ENCODE peak calls at places on chromosomes 6 and 20, in five cellular contexts. One of them, this sample, is unnamed.

GRCh38 chr6:123091896-123092271 is 95.8 kb downstream of the CLVS2 start:
- DNase-seq in Peyer's patch: no peak
- DNase-seq in right atrium auricular region: no peak
- DNase-seq in heart left ventricle: no peak
- DNase-seq in tibial artery: no peak
- DNase-seq in this sample: no peak

GRCh38 chr20:9099372-9099771 is 30.5 kb downstream of the PLCB4 start:
- DNase-seq in Peyer's patch: no peak
- DNase-seq in right atrium auricular region: no peak
- DNase-seq in heart left ventricle: no peak
- DNase-seq in tibial artery: no peak
- DNase-seq in this sample: no peak

GRCh38 chr20:46025376-46025783 is 3.6 kb upstream of the SLC12A5 start:
- DNase-seq in Peyer's patch: no peak
- DNase-seq in right atrium auricular region: no peak
- DNase-seq in heart left ventricle: no peak
- DNase-seq in tibial artery: no peak
- DNase-seq in this sample: no peak

GRCh38 chr20:52313335-52313963 is 121.9 kb upstream of the ZFP64 start:
- DNase-seq in Peyer's patch: no peak
- DNase-seq in right atrium auricular region: no peak
- DNase-seq in heart left ventricle: no peak
- DNase-seq in tibial artery: no peak
- DNase-seq in this sample: peak; percentile 19

GRCh38 chr20:34299925-34300806 is 3.0 kb downstream of the AHCY start:
- DNase-seq in Peyer's patch: no peak
- DNase-seq in right atrium auricular region: no peak
- DNase-seq in heart left ventricle: no peak
- DNase-seq in tibial artery: no peak
- DNase-seq in this sample: no peak

GRCh38 chr20:13554706-13555105 is 84.0 kb downstream of the TASP1 start:
- DNase-seq in Peyer's patch: no peak
- DNase-seq in right atrium auricular region: no peak
- DNase-seq in heart left ventricle: no peak
- DNase-seq in tibial artery: no peak
- DNase-seq in this sample: no peak

GRCh38 chr6:157941101-157941863 is 40.4 kb upstream of the SYNJ2 start:
- DNase-seq in Peyer's patch: no peak
- DNase-seq in right atrium auricular region: no peak
- DNase-seq in heart left ventricle: no peak
- DNase-seq in tibial artery: no peak
- DNase-seq in this sample: no peak

GRCh38 chr20:49660912-49661311 is 52.8 kb downstream of the B4GALT5 start:
- DNase-seq in Peyer's patch: no peak
- DNase-seq in right atrium auricular region: no peak
- DNase-seq in heart left ventricle: no peak
- DNase-seq in tibial artery: no peak
- DNase-seq in this sample: no peak

GRCh38 chr6:140979642-140980091 is 1153.1 kb upstream of the GJE1 start:
- DNase-seq in Peyer's patch: no peak
- DNase-seq in right atrium auricular region: peak; percentile 60
- DNase-seq in heart left ventricle: peak; percentile 35
- DNase-seq in tibial artery: peak; percentile 65
- DNase-seq in this sample: peak; percentile 16

GRCh38 chr6:141212296-141212695 is 920.4 kb upstream of the GJE1 start:
- DNase-seq in Peyer's patch: no peak
- DNase-seq in right atrium auricular region: no peak
- DNase-seq in heart left ventricle: no peak
- DNase-seq in tibial artery: no peak
- DNase-seq in this sample: no peak

GRCh38 chr6:52454556-52454955 is 34.4 kb downstream of the EFHC1 start:
- DNase-seq in Peyer's patch: no peak
- DNase-seq in right atrium auricular region: no peak
- DNase-seq in heart left ventricle: no peak
- DNase-seq in tibial artery: no peak
- DNase-seq in this sample: no peak

DNA sequence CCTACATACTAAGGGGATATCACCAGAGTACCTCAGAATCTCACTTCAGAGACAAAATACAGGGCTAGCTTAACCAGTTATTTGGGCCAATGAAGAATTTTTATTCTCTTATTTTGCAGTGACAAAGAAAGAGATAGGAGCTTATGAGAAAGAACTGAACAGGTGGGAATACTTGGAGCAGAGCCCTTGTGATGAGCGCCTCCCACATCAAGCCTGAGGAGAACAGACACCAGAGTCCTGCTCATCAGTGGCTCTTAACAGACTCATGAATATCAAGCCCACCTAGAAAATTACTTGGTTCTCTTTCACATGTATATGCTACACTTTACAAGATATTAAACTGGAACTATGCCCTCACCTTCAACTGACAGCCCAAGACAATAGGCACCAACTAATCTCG is 99.0 kb downstream of the FAXC start:
- DNase-seq in Peyer's patch: no peak
- DNase-seq in right atrium auricular region: no peak
- DNase-seq in heart left ventricle: no peak
- DNase-seq in tibial artery: no peak
- DNase-seq in this sample: no peak
- H3K27ac ChIP-seq in Peyer's patch: no peak overlapping the region
- H3K27ac ChIP-seq in right atrium auricular region: no peak overlapping the region
- H3K27ac ChIP-seq in heart left ventricle: no peak overlapping the region
- H3K27ac ChIP-seq in tibial artery: no peak overlapping the region
- H3K27ac ChIP-seq in this sample: no peak overlapping the region

GRCh38 chr20:64220420-64220819 is 35.1 kb upstream of the PCMTD2 start:
- DNase-seq in Peyer's patch: no peak
- DNase-seq in right atrium auricular region: no peak
- DNase-seq in heart left ventricle: no peak
- DNase-seq in tibial artery: no peak
- DNase-seq in this sample: no peak

GRCh38 chr20:64222273-64222672 is 33.3 kb upstream of the PCMTD2 start:
- DNase-seq in Peyer's patch: peak; percentile 54
- DNase-seq in right atrium auricular region: no peak
- DNase-seq in heart left ventricle: peak; percentile 40
- DNase-seq in tibial artery: no peak
- DNase-seq in this sample: peak; percentile 9

GRCh38 chr20:64219730-64220129 is 35.8 kb upstream of the PCMTD2 start:
- DNase-seq in Peyer's patch: no peak
- DNase-seq in right atrium auricular region: no peak
- DNase-seq in heart left ventricle: no peak
- DNase-seq in tibial artery: no peak
- DNase-seq in this sample: no peak

GRCh38 chr20:64219202-64219601 is 36.3 kb upstream of the PCMTD2 start:
- DNase-seq in Peyer's patch: no peak
- DNase-seq in right atrium auricular region: no peak
- DNase-seq in heart left ventricle: no peak
- DNase-seq in tibial artery: no peak
- DNase-seq in this sample: no peak

DNA sequence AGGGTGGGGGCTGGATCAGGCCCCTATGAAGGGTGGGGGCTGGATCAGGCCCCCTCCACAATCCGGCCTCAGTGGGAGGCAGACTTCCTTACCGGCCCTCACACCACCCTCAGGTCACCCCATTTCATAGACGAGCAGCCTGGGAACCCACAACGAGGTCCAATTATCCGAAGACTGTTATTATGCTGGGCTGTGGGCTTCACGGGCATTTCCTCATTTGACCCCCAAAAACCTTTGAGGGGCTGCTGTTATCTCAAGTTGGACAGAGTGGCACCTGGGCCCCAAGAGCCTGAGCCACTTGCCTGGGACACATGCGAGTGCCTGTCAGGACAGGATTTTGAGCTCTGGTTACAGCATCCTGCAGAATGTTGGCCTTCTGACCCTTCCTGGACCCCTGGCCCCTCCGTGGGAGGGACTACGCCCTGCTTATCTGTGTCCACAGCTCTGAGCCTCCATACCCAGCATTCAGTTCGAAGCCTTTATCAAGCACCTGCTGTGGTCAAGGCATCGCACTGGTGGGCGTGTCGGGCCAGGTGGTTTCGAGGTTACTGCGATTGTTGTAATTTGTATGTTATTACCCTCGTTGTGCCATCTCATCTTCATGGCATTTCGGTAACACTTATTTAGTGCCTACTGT is 34.5 kb upstream of the PCMTD2 start:
- DNase-seq in Peyer's patch: no peak
- DNase-seq in right atrium auricular region: no peak
- DNase-seq in heart left ventricle: no peak
- DNase-seq in tibial artery: no peak
- DNase-seq in this sample: no peak
- H3K4me1 ChIP-seq in Peyer's patch: peaks cover 8% of the 10 kb centered on the region
- H3K4me1 ChIP-seq in right atrium auricular region: no peaks in the 10 kb centered on the region
- H3K4me1 ChIP-seq in heart left ventricle: peaks cover 21% of the 10 kb centered on the region
- H3K4me1 ChIP-seq in tibial artery: no peaks in the 10 kb centered on the region
- H3K4me1 ChIP-seq in this sample: peaks cover 5% of the 10 kb centered on the region

GRCh38 chr6:36980876-36981619 is 4.9 kb downstream of the MTCH1 start:
- DNase-seq in Peyer's patch: no peak
- DNase-seq in right atrium auricular region: no peak
- DNase-seq in heart left ventricle: no peak
- DNase-seq in tibial artery: no peak
- DNase-seq in this sample: no peak

GRCh38 chr6:36977470-36977941 is 8.5 kb downstream of the MTCH1 start:
- DNase-seq in Peyer's patch: peak; percentile 47
- DNase-seq in right atrium auricular region: no peak
- DNase-seq in heart left ventricle: no peak
- DNase-seq in tibial artery: no peak
- DNase-seq in this sample: no peak

GRCh38 chr6:36978687-36979086 is 7.3 kb downstream of the MTCH1 start:
- DNase-seq in Peyer's patch: no peak
- DNase-seq in right atrium auricular region: no peak
- DNase-seq in heart left ventricle: no peak
- DNase-seq in tibial artery: no peak
- DNase-seq in this sample: no peak

GRCh38 chr6:36979343-36979742 is 6.7 kb downstream of the MTCH1 start:
- DNase-seq in Peyer's patch: peak; percentile 55
- DNase-seq in right atrium auricular region: no peak
- DNase-seq in heart left ventricle: peak; percentile 78
- DNase-seq in tibial artery: peak; percentile 52
- DNase-seq in this sample: peak; percentile 71

GRCh38 chr6:36980129-36980528 is 5.9 kb downstream of the MTCH1 start:
- DNase-seq in Peyer's patch: no peak
- DNase-seq in right atrium auricular region: no peak
- DNase-seq in heart left ventricle: no peak
- DNase-seq in tibial artery: no peak
- DNase-seq in this sample: no peak
- H3K27ac ChIP-seq in Peyer's patch: no peak overlapping the region
- H3K27ac ChIP-seq in right atrium auricular region: peak overlapping the region; percentile 98
- H3K27ac ChIP-seq in heart left ventricle: peak overlapping the region; percentile 51
- H3K27ac ChIP-seq in tibial artery: no peak overlapping the region
- H3K27ac ChIP-seq in this sample: peak overlapping the region; percentile 22

GRCh38 chr20:57291003-57291402 is 24.6 kb upstream of the BMP7 start:
- DNase-seq in Peyer's patch: no peak
- DNase-seq in right atrium auricular region: no peak
- DNase-seq in heart left ventricle: no peak
- DNase-seq in tibial artery: no peak
- DNase-seq in this sample: no peak
- H3K4me1 ChIP-seq in Peyer's patch: no peaks in the 10 kb centered on the region
- H3K4me1 ChIP-seq in right atrium auricular region: no peaks in the 10 kb centered on the region
- H3K4me1 ChIP-seq in heart left ventricle: no peaks in the 10 kb centered on the region
- H3K4me1 ChIP-seq in tibial artery: no peaks in the 10 kb centered on the region
- H3K4me1 ChIP-seq in this sample: no peaks in the 10 kb centered on the region

DNA sequence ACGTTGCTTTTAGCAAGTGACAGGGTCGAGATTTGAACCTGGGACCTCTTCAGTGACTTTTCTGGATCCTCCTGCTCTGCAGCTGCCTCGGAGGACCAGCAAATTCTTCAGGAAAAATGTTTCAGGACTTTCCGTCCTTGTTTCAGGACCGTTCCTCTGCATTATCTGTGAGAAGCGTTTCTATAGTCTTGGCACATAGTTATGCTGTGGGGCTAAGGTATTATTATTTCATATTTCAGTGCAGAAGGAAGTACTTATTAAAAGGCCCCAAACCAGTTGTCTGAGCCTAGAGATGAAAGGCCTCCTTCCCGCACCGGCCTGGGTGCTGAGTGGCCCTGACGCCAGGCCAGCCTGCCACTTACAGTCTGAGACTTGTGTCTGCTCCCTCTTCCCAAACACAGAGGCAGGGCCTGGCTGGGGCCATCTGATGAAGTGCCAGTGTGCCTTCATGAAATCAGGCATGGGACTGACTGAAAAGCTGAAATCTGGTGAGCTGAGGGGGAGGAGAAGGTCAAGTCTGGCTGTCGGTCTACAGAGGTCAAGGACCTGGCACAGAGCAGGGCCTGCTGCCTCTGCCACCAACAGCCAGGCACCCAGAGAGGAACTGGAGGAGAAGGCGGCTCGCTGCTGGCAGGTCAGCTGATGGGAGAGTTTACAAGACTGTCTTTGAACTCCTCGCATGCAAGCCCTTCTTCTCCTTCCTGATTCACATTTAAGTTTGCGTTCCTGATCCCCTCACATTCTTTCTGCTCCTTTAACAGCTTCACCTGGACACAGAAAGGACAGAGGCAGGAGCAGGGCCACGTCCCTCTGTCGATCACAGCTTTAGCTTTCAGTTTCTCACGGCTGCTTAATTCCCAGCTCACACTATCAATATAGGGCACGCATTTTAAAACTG is 8.9 kb upstream of the QKI start:
- DNase-seq in Peyer's patch: peak; percentile 69
- DNase-seq in right atrium auricular region: no peak
- DNase-seq in heart left ventricle: peak; percentile 86
- DNase-seq in tibial artery: peak; percentile 79
- DNase-seq in this sample: peak; percentile 50
- H3K27ac ChIP-seq in Peyer's patch: peak overlapping the region; percentile 66
- H3K27ac ChIP-seq in right atrium auricular region: peak overlapping the region; percentile 82
- H3K27ac ChIP-seq in heart left ventricle: peak overlapping the region; percentile 94
- H3K27ac ChIP-seq in tibial artery: peak overlapping the region; percentile 86
- H3K27ac ChIP-seq in this sample: peak overlapping the region; percentile 86

GRCh38 chr20:58359441-58359840 is 29.6 kb upstream of the VAPB start:
- DNase-seq in Peyer's patch: no peak
- DNase-seq in right atrium auricular region: no peak
- DNase-seq in heart left ventricle: no peak
- DNase-seq in tibial artery: no peak
- DNase-seq in this sample: no peak

GRCh38 chr20:58362970-58363369 is 26.1 kb upstream of the VAPB start:
- DNase-seq in Peyer's patch: no peak
- DNase-seq in right atrium auricular region: no peak
- DNase-seq in heart left ventricle: no peak
- DNase-seq in tibial artery: no peak
- DNase-seq in this sample: no peak

GRCh38 chr20:58361549-58361948 is 27.5 kb upstream of the VAPB start:
- DNase-seq in Peyer's patch: no peak
- DNase-seq in right atrium auricular region: peak; percentile 59
- DNase-seq in heart left ventricle: no peak
- DNase-seq in tibial artery: no peak
- DNase-seq in this sample: no peak

GRCh38 chr20:58366016-58366415 is 23.0 kb upstream of the VAPB start:
- DNase-seq in Peyer's patch: no peak
- DNase-seq in right atrium auricular region: no peak
- DNase-seq in heart left ventricle: no peak
- DNase-seq in tibial artery: no peak
- DNase-seq in this sample: no peak

GRCh38 chr20:58362117-58362516 is 26.9 kb upstream of the VAPB start:
- DNase-seq in Peyer's patch: no peak
- DNase-seq in right atrium auricular region: no peak
- DNase-seq in heart left ventricle: no peak
- DNase-seq in tibial artery: no peak
- DNase-seq in this sample: no peak
- H3K4me1 ChIP-seq in Peyer's patch: no peaks in the 10 kb centered on the region
- H3K4me1 ChIP-seq in right atrium auricular region: no peaks in the 10 kb centered on the region
- H3K4me1 ChIP-seq in heart left ventricle: no peaks in the 10 kb centered on the region
- H3K4me1 ChIP-seq in tibial artery: no peaks in the 10 kb centered on the region
- H3K4me1 ChIP-seq in this sample: no peaks in the 10 kb centered on the region

This sample was measured in body of pancreas.